ENCODE peak calls at places on chromosome 1, in four cellular contexts. One of them, this sample, is unnamed.

GRCh38 chr1:91799159-91799558 is 86.8 kb downstream of the TGFBR3 start:
- DNase-seq in heart right ventricle: no peak
- DNase-seq in mucosa of descending colon: no peak
- DNase-seq in HFF-Myc: no peak
- DNase-seq in this sample: no peak

GRCh38 chr1:84693009-84693408 is 2.7 kb upstream of the SSX2IP start:
- DNase-seq in heart right ventricle: no peak
- DNase-seq in mucosa of descending colon: no peak
- DNase-seq in HFF-Myc: no peak
- DNase-seq in this sample: no peak

GRCh38 chr1:186749820-186750219 is 69.6 kb upstream of the PTGS2 start:
- DNase-seq in heart right ventricle: no peak
- DNase-seq in mucosa of descending colon: no peak
- DNase-seq in HFF-Myc: no peak
- DNase-seq in this sample: no peak

GRCh38 chr1:216456682-216457081 is 33.4 kb upstream of the USH2A start:
- DNase-seq in heart right ventricle: no peak
- DNase-seq in mucosa of descending colon: no peak
- DNase-seq in HFF-Myc: peak; percentile 39
- DNase-seq in this sample: no peak

GRCh38 chr1:231806623-231807470 is 180.3 kb downstream of the DISC1 start:
- DNase-seq in heart right ventricle: no peak
- DNase-seq in mucosa of descending colon: peak; percentile 75
- DNase-seq in HFF-Myc: no peak
- DNase-seq in this sample: no peak

GRCh38 chr1:234681990-234682389 is 72.0 kb upstream of the IRF2BP2 start:
- DNase-seq in heart right ventricle: no peak
- DNase-seq in mucosa of descending colon: no peak
- DNase-seq in HFF-Myc: no peak
- DNase-seq in this sample: no peak

GRCh38 chr1:56435434-56436337 is 143.7 kb downstream of the PLPP3 start:
- DNase-seq in heart right ventricle: no peak
- DNase-seq in mucosa of descending colon: no peak
- DNase-seq in HFF-Myc: no peak
- DNase-seq in this sample: no peak

GRCh38 chr1:31421404-31422040 is 8.5 kb downstream of the SERINC2 start:
- DNase-seq in heart right ventricle: no peak
- DNase-seq in mucosa of descending colon: no peak
- DNase-seq in HFF-Myc: no peak
- DNase-seq in this sample: no peak

GRCh38 chr1:178011101-178011828 is 41.4 kb upstream of the SEC16B start:
- DNase-seq in heart right ventricle: no peak
- DNase-seq in mucosa of descending colon: no peak
- DNase-seq in HFF-Myc: peak; percentile 9
- DNase-seq in this sample: no peak

GRCh38 chr1:65066379-65066765 is 81.6 kb upstream of the AK4 start:
- DNase-seq in heart right ventricle: no peak
- DNase-seq in mucosa of descending colon: no peak
- DNase-seq in HFF-Myc: no peak
- DNase-seq in this sample: no peak

GRCh38 chr1:166676981-166677380 is 162.3 kb upstream of the POGK start:
- DNase-seq in heart right ventricle: no peak
- DNase-seq in mucosa of descending colon: no peak
- DNase-seq in HFF-Myc: no peak
- DNase-seq in this sample: no peak
- TF ChIP-seq CTCF in heart right ventricle: no peak
- TF ChIP-seq CTCF in mucosa of descending colon: no peak
- TF ChIP-seq CTCF in HFF-Myc: no peak
- TF ChIP-seq CTCF in this sample: no peak

DNA sequence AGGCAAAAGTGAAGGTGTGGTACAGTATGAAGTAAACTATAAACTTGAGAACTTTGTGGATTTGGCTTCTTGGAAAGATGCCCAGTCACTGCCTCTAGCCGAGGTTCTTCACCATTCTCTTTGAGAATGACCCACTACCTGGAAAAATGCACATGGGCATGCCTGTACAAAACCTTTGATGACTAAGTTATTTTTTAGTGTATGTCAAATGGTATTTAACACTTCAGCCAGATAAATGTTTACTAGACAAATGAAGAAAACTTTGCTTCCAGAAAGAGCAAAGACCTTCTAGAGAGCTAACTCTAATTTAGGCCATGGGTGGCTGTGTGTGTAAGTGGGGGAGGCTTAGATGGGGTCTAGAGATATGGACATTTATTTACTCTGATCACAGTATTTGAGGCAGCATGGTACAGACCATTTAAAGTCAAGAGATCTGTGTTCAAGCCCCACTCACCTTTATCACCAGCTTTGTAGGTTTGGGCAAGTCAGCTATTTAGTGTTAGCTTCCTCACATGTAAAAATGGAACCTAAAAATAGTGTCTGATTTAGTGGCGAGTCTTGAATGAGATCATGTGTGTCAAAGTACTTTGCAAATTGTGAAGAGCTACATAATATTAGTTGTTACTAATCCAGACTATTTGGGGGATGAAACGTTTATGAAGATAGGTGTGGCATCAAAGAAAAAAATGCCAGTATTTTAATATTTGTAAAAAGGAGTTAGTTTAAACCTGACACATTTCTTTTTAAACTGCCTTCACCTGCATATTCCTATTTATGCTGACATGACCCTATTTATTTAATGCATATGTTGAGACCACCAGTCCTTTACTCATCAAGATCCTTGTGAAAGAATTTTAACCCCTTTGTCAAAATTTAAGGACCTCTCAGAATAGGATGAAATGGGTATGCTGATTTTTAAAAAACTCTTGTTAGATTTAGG is 20.2 kb downstream of the NFYC start:
- DNase-seq in heart right ventricle: no peak
- DNase-seq in mucosa of descending colon: no peak
- DNase-seq in HFF-Myc: no peak
- DNase-seq in this sample: no peak
- H3K4me3 ChIP-seq in heart right ventricle: peak overlapping the region; percentile 35
- H3K4me3 ChIP-seq in mucosa of descending colon: no peak overlapping the region
- H3K4me3 ChIP-seq in HFF-Myc: peak overlapping the region; percentile 55
- H3K4me3 ChIP-seq in this sample: peak overlapping the region; percentile 88

DNA sequence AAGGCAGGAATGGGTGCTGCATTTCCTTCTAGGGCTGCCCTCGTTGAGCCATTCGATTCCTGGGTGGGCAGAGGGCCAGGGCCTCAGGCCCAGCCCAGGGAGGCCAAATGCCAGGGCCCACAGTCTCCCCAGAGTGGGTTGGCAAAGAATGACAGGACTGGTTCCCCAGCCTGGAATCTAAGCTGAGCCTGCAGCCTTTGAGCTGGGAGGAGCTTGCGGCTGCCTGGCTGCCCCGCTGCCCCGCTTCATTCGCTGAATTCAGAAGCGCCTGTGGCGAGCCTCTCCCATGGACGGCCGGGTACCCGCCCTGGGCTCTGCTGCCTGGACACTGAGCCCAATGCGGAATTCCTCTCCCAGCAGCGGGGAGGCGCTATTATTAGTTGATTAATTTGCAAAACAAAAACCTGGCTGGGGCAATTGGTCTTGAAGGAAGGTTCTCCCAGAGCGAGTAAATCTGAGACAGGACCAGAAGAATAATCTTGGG is 32.3 kb upstream of the TARDBP start:
- DNase-seq in heart right ventricle: peak; percentile 72
- DNase-seq in mucosa of descending colon: peak; percentile 85
- DNase-seq in HFF-Myc: no peak
- DNase-seq in this sample: no peak
- TF ChIP-seq CTCF in heart right ventricle: peak; percentile 61
- TF ChIP-seq CTCF in mucosa of descending colon: no peak
- TF ChIP-seq CTCF in HFF-Myc: peak; percentile 47
- TF ChIP-seq CTCF in this sample: peak; percentile 57

GRCh38 chr1:181190362-181191035 is 102.0 kb downstream of the IER5 start:
- DNase-seq in heart right ventricle: no peak
- DNase-seq in mucosa of descending colon: no peak
- DNase-seq in HFF-Myc: no peak
- DNase-seq in this sample: no peak
- H3K4me3 ChIP-seq in heart right ventricle: peak overlapping the region; percentile 28
- H3K4me3 ChIP-seq in mucosa of descending colon: no peak overlapping the region
- H3K4me3 ChIP-seq in HFF-Myc: no peak overlapping the region
- H3K4me3 ChIP-seq in this sample: peak overlapping the region; percentile 50

GRCh38 chr1:38028671-38029070 is 16.1 kb downstream of the UTP11 start:
- DNase-seq in heart right ventricle: no peak
- DNase-seq in mucosa of descending colon: no peak
- DNase-seq in HFF-Myc: no peak
- DNase-seq in this sample: no peak
- TF ChIP-seq CTCF in heart right ventricle: no peak
- TF ChIP-seq CTCF in mucosa of descending colon: no peak
- TF ChIP-seq CTCF in HFF-Myc: no peak
- TF ChIP-seq CTCF in this sample: peak; percentile 33

DNA sequence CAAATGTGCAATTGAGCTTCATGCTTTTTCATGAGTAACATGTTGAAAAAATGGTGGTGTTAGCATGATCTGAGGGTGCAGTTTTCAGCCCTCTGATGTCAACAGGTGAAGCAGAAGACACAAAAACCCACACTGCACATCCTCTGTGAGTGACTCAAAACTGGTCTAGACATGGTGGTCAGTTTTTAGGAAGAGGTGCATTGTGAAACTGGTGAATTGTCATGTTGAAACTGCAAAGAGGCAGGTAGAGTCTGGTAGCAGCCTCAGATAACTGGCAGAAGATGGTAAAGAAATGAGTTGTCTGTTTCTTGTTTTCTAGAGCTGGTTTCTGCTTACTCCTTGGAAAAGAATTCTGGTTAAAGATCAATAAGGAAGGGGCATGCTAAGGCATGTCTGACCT is 97.3 kb upstream of the HMCN1 start:
- DNase-seq in heart right ventricle: no peak
- DNase-seq in mucosa of descending colon: no peak
- DNase-seq in HFF-Myc: no peak
- DNase-seq in this sample: no peak
- H3K4me3 ChIP-seq in heart right ventricle: no peak overlapping the region
- H3K4me3 ChIP-seq in mucosa of descending colon: no peak overlapping the region
- H3K4me3 ChIP-seq in HFF-Myc: no peak overlapping the region
- H3K4me3 ChIP-seq in this sample: no peak overlapping the region

GRCh38 chr1:173342766-173343165 is 134.4 kb upstream of the PRDX6 start:
- DNase-seq in heart right ventricle: no peak
- DNase-seq in mucosa of descending colon: no peak
- DNase-seq in HFF-Myc: no peak
- DNase-seq in this sample: no peak
- TF ChIP-seq CTCF in heart right ventricle: no peak
- TF ChIP-seq CTCF in mucosa of descending colon: no peak
- TF ChIP-seq CTCF in HFF-Myc: no peak
- TF ChIP-seq CTCF in this sample: no peak

DNA sequence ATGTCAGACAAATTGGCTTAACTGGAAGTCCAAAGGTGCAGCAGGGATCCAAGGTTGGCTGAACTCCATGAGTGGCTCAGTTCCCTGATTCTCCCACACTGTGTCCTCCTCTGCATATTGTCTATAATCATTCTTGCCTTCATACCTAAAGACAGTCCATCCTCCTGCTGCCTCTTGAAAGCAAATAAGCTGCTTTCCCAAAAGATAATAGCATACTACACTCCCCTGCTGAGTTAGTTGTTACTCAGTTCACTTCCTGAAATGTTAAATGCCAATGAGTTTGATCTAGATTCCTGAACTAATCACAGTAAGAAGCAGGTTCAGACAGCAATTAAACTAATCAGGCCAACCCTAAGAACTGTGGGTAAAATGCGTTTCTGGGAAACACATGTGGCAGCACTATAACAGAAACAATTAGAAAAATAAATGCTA is 51.0 kb upstream of the BOLA1 start:
- DNase-seq in heart right ventricle: peak; percentile 1
- DNase-seq in mucosa of descending colon: no peak
- DNase-seq in HFF-Myc: no peak
- DNase-seq in this sample: no peak
- H3K4me3 ChIP-seq in heart right ventricle: no peak overlapping the region
- H3K4me3 ChIP-seq in mucosa of descending colon: no peak overlapping the region
- H3K4me3 ChIP-seq in HFF-Myc: peak overlapping the region; percentile 77
- H3K4me3 ChIP-seq in this sample: no peak overlapping the region

DNA sequence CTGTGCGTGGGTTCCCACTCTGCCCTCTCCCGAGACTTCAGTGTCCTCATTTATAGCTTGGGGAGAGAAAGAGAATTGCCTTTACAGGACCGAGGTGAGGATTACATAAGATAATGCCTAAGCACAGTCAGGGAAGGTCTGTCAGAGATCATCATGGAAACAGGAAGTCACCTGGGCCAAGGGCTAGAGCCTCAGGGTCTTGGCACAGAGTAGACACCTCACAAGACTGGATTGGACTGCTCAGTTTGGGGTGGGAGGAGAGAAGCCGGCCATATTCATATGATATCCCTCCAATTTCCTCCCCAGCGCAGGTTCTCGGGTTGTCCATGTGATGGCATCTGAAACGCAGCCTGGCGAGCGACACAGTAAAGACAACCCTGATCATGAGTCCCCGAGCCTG is 3.8 kb downstream of the CNR2 start:
- DNase-seq in heart right ventricle: no peak
- DNase-seq in mucosa of descending colon: no peak
- DNase-seq in HFF-Myc: no peak
- DNase-seq in this sample: no peak
- TF ChIP-seq CTCF in heart right ventricle: no peak
- TF ChIP-seq CTCF in mucosa of descending colon: no peak
- TF ChIP-seq CTCF in HFF-Myc: no peak
- TF ChIP-seq CTCF in this sample: no peak

GRCh38 chr1:107965112-107965991 is at the start of gene VAV3:
- DNase-seq in heart right ventricle: peak; percentile 75
- DNase-seq in mucosa of descending colon: peak; percentile 60
- DNase-seq in HFF-Myc: peak; percentile 25
- DNase-seq in this sample: no peak

GRCh38 chr1:107966550-107966949 is 1.6 kb upstream of the VAV3 start:
- DNase-seq in heart right ventricle: no peak
- DNase-seq in mucosa of descending colon: no peak
- DNase-seq in HFF-Myc: no peak
- DNase-seq in this sample: no peak

GRCh38 chr1:107963009-107963408 is 2.0 kb downstream of the VAV3 start:
- DNase-seq in heart right ventricle: no peak
- DNase-seq in mucosa of descending colon: no peak
- DNase-seq in HFF-Myc: no peak
- DNase-seq in this sample: no peak

GRCh38 chr1:107963601-107964396 is 1.2 kb downstream of the VAV3 start:
- DNase-seq in heart right ventricle: peak; percentile 19
- DNase-seq in mucosa of descending colon: peak; percentile 33
- DNase-seq in HFF-Myc: no peak
- DNase-seq in this sample: no peak

DNA sequence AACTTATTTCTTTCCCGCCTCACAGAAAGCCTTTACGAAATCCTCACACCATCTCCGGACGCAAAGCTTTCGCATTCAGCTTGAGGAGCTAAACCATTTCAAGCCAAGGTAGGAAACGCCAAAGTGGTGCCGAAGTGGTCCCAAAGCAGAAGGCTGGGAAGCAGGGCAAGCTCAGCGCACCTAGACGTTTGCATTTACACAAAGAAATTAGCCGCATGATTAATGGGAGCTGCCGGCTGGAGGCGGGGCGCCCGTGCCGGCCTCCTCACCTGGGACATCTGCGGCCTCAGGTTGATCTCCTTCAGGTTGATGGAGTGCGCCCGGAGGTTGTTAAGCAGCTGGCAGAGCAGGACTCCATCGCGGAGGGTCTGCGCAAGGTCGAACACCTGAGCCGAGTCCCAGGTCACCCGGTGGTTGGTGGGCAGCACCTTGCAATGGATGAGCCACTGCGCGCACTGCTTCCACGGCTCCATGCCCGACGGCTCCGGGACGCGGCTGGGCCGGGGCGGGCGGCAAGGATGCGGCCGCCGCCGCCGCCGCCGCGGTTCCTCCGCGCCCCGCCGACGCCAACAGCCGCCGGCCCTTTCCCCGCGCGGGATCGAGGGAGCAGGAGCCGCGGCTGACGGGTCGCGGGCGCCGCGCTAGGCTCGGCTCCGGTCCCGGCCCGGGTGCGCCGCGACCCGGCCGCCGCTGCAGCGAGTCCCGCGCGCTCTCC is 426 bp downstream of the VAV3 start:
- DNase-seq in heart right ventricle: no peak
- DNase-seq in mucosa of descending colon: peak; percentile 36
- DNase-seq in HFF-Myc: no peak
- DNase-seq in this sample: no peak
- H3K4me3 ChIP-seq in heart right ventricle: peak overlapping the region; percentile 77
- H3K4me3 ChIP-seq in mucosa of descending colon: peak overlapping the region; percentile 6
- H3K4me3 ChIP-seq in HFF-Myc: peak overlapping the region; percentile 23
- H3K4me3 ChIP-seq in this sample: peak overlapping the region; percentile 58

This sample was measured in epithelial cell of proximal tubule.